ENCODE peak calls at places on chromosomes 16 and 17, in nine cellular contexts. Y is activated gamma-delta T cell, Z is progenitor cell of endocrine pancreas, R is cerebellum, V is A172, H is astrocyte of the cerebellum, Q is heart left ventricle, O is T follicular helper cell, F is tibial artery. I is an unnamed sample.

GRCh38 chr16:997440-998051 is 16.0 kb downstream of the SOX8 start:
- DNase-seq in Y (no peak), Q (peak), F (peak), V (peak), Z (peak), H (no peak), O (peak), R (no peak), I (peak)

GRCh38 chr17:27466748-27467375 is 10.6 kb downstream of the KSR1 start:
- DNase-seq in H (no peak), Y (no peak), R (no peak), F (no peak), V (no peak), Z (no peak), Q (peak), O (no peak), I (no peak)

GRCh38 chr17:9226794-9227135 is 205.5 kb downstream of the NTN1 start:
- DNase-seq in O (no peak), V (no peak), H (no peak), F (no peak), Y (no peak), Z (no peak), Q (no peak), R (no peak), I (no peak)

GRCh38 chr17:46853896-46854444 is 2.6 kb downstream of the WNT9B start:
- DNase-seq in Q (no peak), Y (no peak), V (peak), H (no peak), F (no peak), Z (no peak), O (no peak), R (no peak), I (no peak)

GRCh38 chr16:62018301-62019060 is 17.8 kb downstream of the CDH8 start:
- DNase-seq in Z (no peak), V (no peak), O (no peak), R (no peak), F (no peak), Y (no peak), Q (no peak), H (no peak), I (no peak)

GRCh38 chr16:56911771-56912541 is 20.0 kb upstream of the HERPUD1 start:
- DNase-seq in H (no peak), V (peak), R (no peak), Z (no peak), O (no peak), F (peak), Q (peak), Y (no peak), I (no peak)

GRCh38 chr17:71375948-71376347 is 744.9 kb upstream of the SOX9 start:
- DNase-seq in Q (no peak), Z (no peak), V (no peak), R (no peak), F (no peak), O (no peak), H (no peak), Y (no peak), I (no peak)

GRCh38 chr17:26792486-26792885 is 501.4 kb upstream of the WSB1 start:
- DNase-seq in O (no peak), Q (no peak), H (peak), Z (no peak), V (no peak), Y (no peak), R (no peak), F (no peak), I (no peak)

GRCh38 chr16:6897910-6898475 is 434.7 kb upstream of the RBFOX1 start:
- DNase-seq in Y (no peak), Z (no peak), F (no peak), V (no peak), O (no peak), H (no peak), Q (no peak), R (no peak), I (no peak)

GRCh38 chr16:87702325-87702811 is 63.4 kb downstream of the KLHDC4 start:
- DNase-seq in Y (no peak), O (no peak), V (peak), Q (no peak), R (no peak), F (no peak), Z (no peak), H (no peak), I (no peak)

GRCh38 chr16:10601444-10602401 is 21.3 kb upstream of the EMP2 start:
- DNase-seq in V (no peak), Z (no peak), Q (no peak), F (no peak), Y (no peak), H (no peak), O (no peak), R (no peak), I (no peak)

GRCh38 chr16:81606039-81606438 is 161.4 kb downstream of the CMIP start:
- DNase-seq in Y (no peak), O (no peak), Q (no peak), V (no peak), R (no peak), H (no peak), F (no peak), Z (no peak), I (no peak)

GRCh38 chr16:75733305-75734141 is 7.2 kb upstream of the CPHXL start:
- DNase-seq in V (peak), O (no peak), Y (no peak), R (peak), Q (no peak), Z (no peak), F (no peak), H (peak), I (no peak)

GRCh38 chr16:75000481-75001081 is 1.8 kb downstream of the ZNRF1 start:
- DNase-seq in O (no peak), H (no peak), Y (no peak), V (no peak), Z (no peak), F (peak), Q (no peak), R (peak), I (no peak)

GRCh38 chr16:77137045-77137444 is 53.9 kb upstream of the MON1B start:
- DNase-seq in F (no peak), V (no peak), Z (no peak), Y (no peak), H (no peak), R (no peak), Q (no peak), O (no peak), I (no peak)

GRCh38 chr16:10180771-10181163 is 1.5 kb downstream of the GRIN2A start:
- DNase-seq in Y (no peak), H (no peak), Q (no peak), O (no peak), Z (peak), R (peak), V (no peak), F (no peak), I (no peak)

GRCh38 chr16:27452569-27453475 is 50.8 kb downstream of the IL21R start:
- DNase-seq in Y (no peak), Z (no peak), O (no peak), H (no peak), F (no peak), R (no peak), V (no peak), Q (no peak), I (no peak)

GRCh38 chr17:48002208-48002919 is 31.5 kb downstream of the CDK5RAP3 start:
- DNase-seq in O (no peak), V (peak), Q (no peak), Z (no peak), F (no peak), H (peak), Y (no peak), R (no peak), I (no peak)

GRCh38 chr17:12990041-12990808 is 27.6 kb downstream of the ELAC2 start:
- DNase-seq in Q (peak), R (peak), F (no peak), Z (no peak), V (no peak), O (no peak), Y (no peak), H (no peak), I (no peak)

GRCh38 chr17:62735027-62735651 is 73.0 kb downstream of the MARCHF10 start:
- DNase-seq in Q (no peak), Z (no peak), O (no peak), R (no peak), Y (no peak), V (no peak), H (no peak), F (no peak), I (no peak)

GRCh38 chr17:8151641-8152111 is 528 bp downstream of the PER1 start:
- DNase-seq in Q (peak), Y (no peak), R (peak), O (no peak), F (peak), Z (no peak), V (peak), H (peak), I (no peak)

GRCh38 chr16:86575754-86576557 is 2.4 kb upstream of the FOXL1 start:
- DNase-seq in R (no peak), V (peak), Z (peak), Y (no peak), O (peak), Q (peak), F (peak), H (peak), I (no peak)

GRCh38 chr17:41910701-41911391 is 7.9 kb downstream of the ACLY start:
- DNase-seq in R (no peak), Y (no peak), V (peak), Z (no peak), Q (no peak), O (no peak), F (no peak), H (peak), I (no peak)

GRCh38 chr17:79042421-79043190 is 18.6 kb downstream of the C1QTNF1 start:
- DNase-seq in R (peak), O (peak), Z (no peak), Y (peak), Q (peak), V (peak), F (peak), H (no peak), I (peak)

GRCh38 chr17:77645441-77646430 is 312.8 kb upstream of the TNRC6C start:
- DNase-seq in Y (no peak), Q (no peak), V (peak), R (no peak), Z (no peak), O (peak), F (no peak), H (no peak), I (no peak)

GRCh38 chr17:72518810-72519597 is 398.2 kb downstream of the SOX9 start:
- DNase-seq in O (no peak), R (peak), F (no peak), Y (no peak), V (no peak), H (no peak), Q (no peak), Z (peak), I (no peak)

GRCh38 chr17:58331815-58332719 is 3.5 kb upstream of the TSPOAP1 start:
- DNase-seq in Y (peak), R (no peak), Z (no peak), H (no peak), V (no peak), F (peak), O (peak), Q (peak), I (peak)

GRCh38 chr17:34826332-34826731 is 134.9 kb downstream of the CCT6B start:
- DNase-seq in H (no peak), Q (no peak), Y (no peak), Z (no peak), F (no peak), O (no peak), R (no peak), V (peak), I (no peak)

GRCh38 chr17:78933025-78933958 is 8.1 kb upstream of the TIMP2 start:
- DNase-seq in O (no peak), H (peak), Q (no peak), F (peak), V (peak), Z (no peak), Y (no peak), R (peak), I (peak)

GRCh38 chr17:69047368-69048263 is 13.1 kb downstream of the ABCA9 start:
- DNase-seq in F (peak), R (no peak), H (peak), V (peak), Q (peak), Y (no peak), Z (peak), O (no peak), I (no peak)

GRCh38 chr16:22816475-22816874 is 2.5 kb downstream of the HS3ST2 start:
- DNase-seq in Z (no peak), H (no peak), V (peak), F (no peak), Q (no peak), O (no peak), Y (no peak), R (no peak), I (no peak)